ENCODE peak calls at places on chromosome 9, in six cellular contexts. One of them, this sample, is unnamed.

GRCh38 chr9:107523539-107523938 is 34.0 kb upstream of the KLF4 start:
- DNase-seq in non-pigmented ciliary epithelial cell: no peak
- DNase-seq in mammary epithelial cell: no peak
- DNase-seq in body of pancreas: no peak
- DNase-seq in activated CD4-positive, alpha-beta T cell treated with anti-CD3 and anti-CD28 coated beads, Interleukin-2, amount 50 U/mL, for 1 hour: no peak
- DNase-seq in heart left ventricle: no peak
- DNase-seq in this sample: no peak

GRCh38 chr9:130368631-130369103 is 76.1 kb upstream of the ASS1 start:
- DNase-seq in non-pigmented ciliary epithelial cell: no peak
- DNase-seq in mammary epithelial cell: peak
- DNase-seq in body of pancreas: no peak
- DNase-seq in activated CD4-positive, alpha-beta T cell treated with anti-CD3 and anti-CD28 coated beads, Interleukin-2, amount 50 U/mL, for 1 hour: no peak
- DNase-seq in heart left ventricle: no peak
- DNase-seq in this sample: no peak

GRCh38 chr9:14478175-14479165 is 164.5 kb upstream of the NFIB start:
- DNase-seq in non-pigmented ciliary epithelial cell: no peak
- DNase-seq in mammary epithelial cell: no peak
- DNase-seq in body of pancreas: no peak
- DNase-seq in activated CD4-positive, alpha-beta T cell treated with anti-CD3 and anti-CD28 coated beads, Interleukin-2, amount 50 U/mL, for 1 hour: no peak
- DNase-seq in heart left ventricle: no peak
- DNase-seq in this sample: no peak

GRCh38 chr9:12719431-12719830 is 26.2 kb downstream of the TYRP1 start:
- DNase-seq in non-pigmented ciliary epithelial cell: no peak
- DNase-seq in mammary epithelial cell: no peak
- DNase-seq in body of pancreas: no peak
- DNase-seq in activated CD4-positive, alpha-beta T cell treated with anti-CD3 and anti-CD28 coated beads, Interleukin-2, amount 50 U/mL, for 1 hour: no peak
- DNase-seq in heart left ventricle: no peak
- DNase-seq in this sample: no peak

GRCh38 chr9:35311891-35312639 is 150.3 kb downstream of the UNC13B start:
- DNase-seq in non-pigmented ciliary epithelial cell: no peak
- DNase-seq in mammary epithelial cell: no peak
- DNase-seq in body of pancreas: no peak
- DNase-seq in activated CD4-positive, alpha-beta T cell treated with anti-CD3 and anti-CD28 coated beads, Interleukin-2, amount 50 U/mL, for 1 hour: no peak
- DNase-seq in heart left ventricle: peak
- DNase-seq in this sample: no peak

GRCh38 chr9:114718801-114719221 is 36.8 kb upstream of the TEX48 start:
- DNase-seq in non-pigmented ciliary epithelial cell: no peak
- DNase-seq in mammary epithelial cell: peak
- DNase-seq in body of pancreas: no peak
- DNase-seq in activated CD4-positive, alpha-beta T cell treated with anti-CD3 and anti-CD28 coated beads, Interleukin-2, amount 50 U/mL, for 1 hour: peak
- DNase-seq in heart left ventricle: no peak
- DNase-seq in this sample: peak

GRCh38 chr9:37197158-37198033 is 77.0 kb downstream of the ZCCHC7 start:
- DNase-seq in non-pigmented ciliary epithelial cell: no peak
- DNase-seq in mammary epithelial cell: peak
- DNase-seq in body of pancreas: no peak
- DNase-seq in activated CD4-positive, alpha-beta T cell treated with anti-CD3 and anti-CD28 coated beads, Interleukin-2, amount 50 U/mL, for 1 hour: no peak
- DNase-seq in heart left ventricle: no peak
- DNase-seq in this sample: no peak

GRCh38 chr9:84238652-84239051 is 101.9 kb downstream of the SLC28A3 start:
- DNase-seq in non-pigmented ciliary epithelial cell: no peak
- DNase-seq in mammary epithelial cell: peak
- DNase-seq in body of pancreas: no peak
- DNase-seq in activated CD4-positive, alpha-beta T cell treated with anti-CD3 and anti-CD28 coated beads, Interleukin-2, amount 50 U/mL, for 1 hour: no peak
- DNase-seq in heart left ventricle: no peak
- DNase-seq in this sample: no peak

GRCh38 chr9:76818271-76818670 is 54.0 kb downstream of the PCA3 start:
- DNase-seq in non-pigmented ciliary epithelial cell: peak
- DNase-seq in mammary epithelial cell: peak
- DNase-seq in body of pancreas: peak
- DNase-seq in activated CD4-positive, alpha-beta T cell treated with anti-CD3 and anti-CD28 coated beads, Interleukin-2, amount 50 U/mL, for 1 hour: no peak
- DNase-seq in heart left ventricle: peak
- DNase-seq in this sample: peak

GRCh38 chr9:113798062-113799030 is 77.8 kb upstream of the ZNF618 start:
- DNase-seq in non-pigmented ciliary epithelial cell: no peak
- DNase-seq in mammary epithelial cell: no peak
- DNase-seq in body of pancreas: no peak
- DNase-seq in activated CD4-positive, alpha-beta T cell treated with anti-CD3 and anti-CD28 coated beads, Interleukin-2, amount 50 U/mL, for 1 hour: no peak
- DNase-seq in heart left ventricle: no peak
- DNase-seq in this sample: no peak

GRCh38 chr9:2478421-2478820 is 143.2 kb upstream of the VLDLR start:
- DNase-seq in non-pigmented ciliary epithelial cell: no peak
- DNase-seq in mammary epithelial cell: no peak
- DNase-seq in body of pancreas: no peak
- DNase-seq in activated CD4-positive, alpha-beta T cell treated with anti-CD3 and anti-CD28 coated beads, Interleukin-2, amount 50 U/mL, for 1 hour: no peak
- DNase-seq in heart left ventricle: no peak
- DNase-seq in this sample: no peak

GRCh38 chr9:4225291-4226119 is 74.4 kb downstream of the GLIS3 start:
- DNase-seq in non-pigmented ciliary epithelial cell: peak
- DNase-seq in mammary epithelial cell: peak
- DNase-seq in body of pancreas: no peak
- DNase-seq in activated CD4-positive, alpha-beta T cell treated with anti-CD3 and anti-CD28 coated beads, Interleukin-2, amount 50 U/mL, for 1 hour: no peak
- DNase-seq in heart left ventricle: no peak
- DNase-seq in this sample: no peak

GRCh38 chr9:37840560-37841194 is 40.1 kb downstream of the DCAF10 start:
- DNase-seq in non-pigmented ciliary epithelial cell: peak
- DNase-seq in mammary epithelial cell: peak
- DNase-seq in body of pancreas: no peak
- DNase-seq in activated CD4-positive, alpha-beta T cell treated with anti-CD3 and anti-CD28 coated beads, Interleukin-2, amount 50 U/mL, for 1 hour: no peak
- DNase-seq in heart left ventricle: no peak
- DNase-seq in this sample: no peak

GRCh38 chr9:94042516-94042915 is 41.7 kb upstream of the PTPDC1 start:
- DNase-seq in non-pigmented ciliary epithelial cell: no peak
- DNase-seq in mammary epithelial cell: no peak
- DNase-seq in body of pancreas: no peak
- DNase-seq in activated CD4-positive, alpha-beta T cell treated with anti-CD3 and anti-CD28 coated beads, Interleukin-2, amount 50 U/mL, for 1 hour: no peak
- DNase-seq in heart left ventricle: no peak
- DNase-seq in this sample: no peak

GRCh38 chr9:130892503-130893249 is 3.9 kb downstream of the QRFP start:
- DNase-seq in non-pigmented ciliary epithelial cell: no peak
- DNase-seq in mammary epithelial cell: no peak
- DNase-seq in body of pancreas: no peak
- DNase-seq in activated CD4-positive, alpha-beta T cell treated with anti-CD3 and anti-CD28 coated beads, Interleukin-2, amount 50 U/mL, for 1 hour: no peak
- DNase-seq in heart left ventricle: no peak
- DNase-seq in this sample: no peak

GRCh38 chr9:22840641-22841040 is 394.0 kb downstream of the DMRTA1 start:
- DNase-seq in non-pigmented ciliary epithelial cell: no peak
- DNase-seq in mammary epithelial cell: no peak
- DNase-seq in body of pancreas: no peak
- DNase-seq in activated CD4-positive, alpha-beta T cell treated with anti-CD3 and anti-CD28 coated beads, Interleukin-2, amount 50 U/mL, for 1 hour: no peak
- DNase-seq in heart left ventricle: no peak
- DNase-seq in this sample: no peak

GRCh38 chr9:137804908-137805356 is 72.7 kb upstream of the CACNA1B start:
- DNase-seq in non-pigmented ciliary epithelial cell: no peak
- DNase-seq in mammary epithelial cell: peak
- DNase-seq in body of pancreas: no peak
- DNase-seq in activated CD4-positive, alpha-beta T cell treated with anti-CD3 and anti-CD28 coated beads, Interleukin-2, amount 50 U/mL, for 1 hour: no peak
- DNase-seq in heart left ventricle: no peak
- DNase-seq in this sample: no peak